ENCODE peak calls at places on chromosomes 4 and X, in seven cellular contexts. C, X, S, W, M, I and V are unnamed samples.
A peak's percentile ranks its signal among the peaks of the same experiment; 100 is the strongest.

GRCh38 chrX:18424482-18425198 is 768 bp upstream of the CDKL5 start:
- DNase-seq in I (no peak), C (peak; percentile 49), W (peak; percentile 15), M (no peak), S (peak; percentile 45), X (no peak), V (peak; percentile 46)

GRCh38 chrX:68428431-68428830 is 4.9 kb downstream of the OPHN1 start:
- DNase-seq in X (no peak), M (no peak), W (no peak), C (peak; percentile 76), I (no peak), S (peak; percentile 45), V (no peak)

GRCh38 chrX:1108451-1109445 is 103.7 kb downstream of the CRLF2 start:
- DNase-seq in S (no peak), C (no peak), W (no peak), I (no peak), X (no peak), M (peak; percentile 85), V (no peak)

GRCh38 chr4:33467291-33467690 is 2747.1 kb downstream of the PCDH7 start:
- DNase-seq in S (peak; percentile 40), C (no peak), W (no peak), I (no peak), M (peak; percentile 3), X (no peak), V (no peak)

GRCh38 chr4:39649639-39650265 is 11.1 kb upstream of the SMIM14 start:
- DNase-seq in S (no peak), W (no peak), M (no peak), I (no peak), C (no peak), X (no peak), V (no peak)

GRCh38 chr4:147014946-147015345 is 69.3 kb upstream of the TTC29 start:
- DNase-seq in C (no peak), M (no peak), W (no peak), X (no peak), S (no peak), I (no peak), V (no peak)

GRCh38 chr4:84691170-84691691 is 108.3 kb downstream of the CDS1 start:
- DNase-seq in S (peak; percentile 94), W (no peak), C (peak; percentile 90), M (no peak), I (no peak), X (no peak), V (no peak)

GRCh38 chr4:27702710-27703431 is 842.2 kb downstream of the STIM2 start:
- DNase-seq in C (no peak), M (peak; percentile 18), X (no peak), I (no peak), W (no peak), S (no peak), V (no peak)

GRCh38 chrX:68681443-68681941 is 34.0 kb downstream of the STARD8 start:
- DNase-seq in X (no peak), W (no peak), M (no peak), I (no peak), C (no peak), S (peak; percentile 94), V (no peak)

GRCh38 chr4:1207603-1208265 is 35.4 kb upstream of the SPON2 start:
- DNase-seq in S (peak; percentile 24), W (no peak), M (no peak), X (peak; percentile 80), C (peak; percentile 79), I (peak; percentile 77), V (peak; percentile 68)

GRCh38 chrX:142244568-142244967 is 39.5 kb upstream of the MAGEC2 start:
- DNase-seq in C (no peak), M (no peak), W (no peak), S (no peak), I (no peak), X (no peak), V (no peak)

GRCh38 chr4:40511017-40511614 is 118.5 kb downstream of the RBM47 start:
- DNase-seq in C (no peak), W (no peak), I (no peak), S (no peak), M (no peak), X (no peak), V (peak; percentile 72)

GRCh38 chrX:40172169-40172979 is 74.6 kb upstream of the BCOR start:
- DNase-seq in M (no peak), C (peak; percentile 62), I (peak; percentile 87), W (peak; percentile 31), S (peak; percentile 68), X (peak; percentile 88), V (peak; percentile 82)

GRCh38 chr4:173171098-173171497 is 2.5 kb downstream of the GALNT7 start:
- DNase-seq in W (no peak), S (peak; percentile 57), C (peak; percentile 35), I (no peak), X (no peak), M (no peak), V (no peak)

GRCh38 chrX:131747173-131747572 is 203.3 kb downstream of the OR13H1 start:
- DNase-seq in C (no peak), S (peak; percentile 16), M (no peak), X (no peak), W (no peak), I (peak; percentile 83), V (peak; percentile 67)

GRCh38 chr4:4306920-4307319 is 16.9 kb downstream of the ZBTB49 start:
- DNase-seq in I (no peak), X (no peak), S (no peak), M (no peak), W (no peak), C (no peak), V (no peak)

GRCh38 chr4:10861036-10861435 is 176.5 kb upstream of the CLNK start:
- DNase-seq in M (no peak), W (no peak), S (no peak), C (no peak), X (no peak), I (no peak), V (no peak)